ENCODE peak calls at places on chromosomes 4 and X, in four cellular contexts. One of them, this sample, is unnamed.

GRCh38 chr4:67542076-67542475 is 3.2 kb downstream of the CENPC start:
- DNase-seq in SK-N-SH: no peak
- DNase-seq in K562: no peak
- DNase-seq in H1: no peak
- DNase-seq in this sample: no peak

GRCh38 chr4:156792462-156793085 is 179.0 kb downstream of the PDGFC start:
- DNase-seq in SK-N-SH: no peak
- DNase-seq in K562: no peak
- DNase-seq in H1: no peak
- DNase-seq in this sample: no peak

GRCh38 chrX:74535211-74535621 is 79.2 kb downstream of the RLIM start:
- DNase-seq in SK-N-SH: peak
- DNase-seq in K562: peak
- DNase-seq in H1: no peak
- DNase-seq in this sample: peak

GRCh38 chr4:82432596-82432995 is 2.2 kb downstream of the ENOPH1 start:
- DNase-seq in SK-N-SH: no peak
- DNase-seq in H1: no peak
- DNase-seq in K562: no peak
- DNase-seq in this sample: no peak

GRCh38 chr4:1321486-1321885 is 25.5 kb upstream of the UVSSA start:
- DNase-seq in SK-N-SH: no peak
- DNase-seq in K562: no peak
- DNase-seq in H1: no peak
- DNase-seq in this sample: no peak

GRCh38 chr4:165325732-165326512 is 1.5 kb upstream of the MSMO1 start:
- DNase-seq in K562: peak
- DNase-seq in SK-N-SH: no peak
- DNase-seq in H1: no peak
- DNase-seq in this sample: no peak

GRCh38 chrX:94051926-94052325 is 377.9 kb downstream of the FAM133A start:
- DNase-seq in K562: no peak
- DNase-seq in SK-N-SH: no peak
- DNase-seq in H1: peak
- DNase-seq in this sample: no peak

GRCh38 chrX:71181558-71181909 is 36.9 kb downstream of the NLGN3 start:
- DNase-seq in K562: peak
- DNase-seq in SK-N-SH: peak
- DNase-seq in H1: no peak
- DNase-seq in this sample: no peak

GRCh38 chrX:119990409-119990994 is 47.0 kb upstream of the NKAP start:
- DNase-seq in H1: no peak
- DNase-seq in SK-N-SH: no peak
- DNase-seq in K562: no peak
- DNase-seq in this sample: peak

GRCh38 chr4:77893451-77893850 is 30.8 kb downstream of the MRPL1 start:
- DNase-seq in H1: no peak
- DNase-seq in SK-N-SH: no peak
- DNase-seq in K562: no peak
- DNase-seq in this sample: no peak

GRCh38 chr4:165208322-165208652 is 926 bp downstream of the KLHL2 start:
- DNase-seq in SK-N-SH: no peak
- DNase-seq in K562: no peak
- DNase-seq in H1: no peak
- DNase-seq in this sample: no peak

GRCh38 chrX:119692241-119693031 is 532 bp downstream of the SEPTIN6 start:
- DNase-seq in K562: peak
- DNase-seq in SK-N-SH: peak
- DNase-seq in H1: no peak
- DNase-seq in this sample: peak

GRCh38 chr4:156971168-156971601 is 414 bp downstream of the PDGFC start:
- DNase-seq in SK-N-SH: peak
- DNase-seq in K562: no peak
- DNase-seq in H1: no peak
- DNase-seq in this sample: peak

GRCh38 chrX:9416562-9417319 is 48.1 kb upstream of the TBL1X start:
- DNase-seq in H1: no peak
- DNase-seq in K562: no peak
- DNase-seq in SK-N-SH: no peak
- DNase-seq in this sample: no peak

GRCh38 chr4:80026080-80026479 is 46.9 kb downstream of the ANTXR2 start:
- DNase-seq in H1: no peak
- DNase-seq in K562: no peak
- DNase-seq in SK-N-SH: no peak
- DNase-seq in this sample: no peak

GRCh38 chrX:113634565-113634964 is 793.9 kb upstream of the AMOT start:
- DNase-seq in H1: no peak
- DNase-seq in K562: no peak
- DNase-seq in SK-N-SH: no peak
- DNase-seq in this sample: no peak

GRCh38 chr4:21512351-21512750 is 436.2 kb downstream of the KCNIP4 start:
- DNase-seq in SK-N-SH: peak
- DNase-seq in H1: no peak
- DNase-seq in K562: no peak
- DNase-seq in this sample: no peak

GRCh38 chrX:49116076-49116475 is 7.5 kb downstream of the GPKOW start:
- DNase-seq in H1: no peak
- DNase-seq in K562: no peak
- DNase-seq in SK-N-SH: no peak
- DNase-seq in this sample: no peak

GRCh38 chrX:40008841-40009461 is 88.8 kb downstream of the BCOR start:
- DNase-seq in SK-N-SH: peak
- DNase-seq in K562: no peak
- DNase-seq in H1: no peak
- DNase-seq in this sample: peak

GRCh38 chr4:73872331-73873108 is 3.3 kb downstream of the CXCL1 start:
- DNase-seq in SK-N-SH: no peak
- DNase-seq in H1: no peak
- DNase-seq in K562: no peak
- DNase-seq in this sample: no peak

GRCh38 chr4:112933790-112934189 is 115.7 kb upstream of the ANK2 start:
- DNase-seq in SK-N-SH: no peak
- DNase-seq in K562: no peak
- DNase-seq in H1: no peak
- DNase-seq in this sample: no peak

GRCh38 chrX:31036895-31037294 is 34.9 kb downstream of the FTHL17 start:
- DNase-seq in SK-N-SH: peak
- DNase-seq in H1: no peak
- DNase-seq in K562: peak
- DNase-seq in this sample: peak

GRCh38 chrX:149830192-149830873 is 48.6 kb downstream of the MAGEA9 start:
- DNase-seq in K562: no peak
- DNase-seq in H1: no peak
- DNase-seq in SK-N-SH: no peak
- DNase-seq in this sample: peak

GRCh38 chr4:17232575-17233253 is 279.2 kb downstream of the QDPR start:
- DNase-seq in K562: no peak
- DNase-seq in SK-N-SH: peak
- DNase-seq in H1: no peak
- DNase-seq in this sample: no peak

GRCh38 chr4:127622923-127623754 is 9.6 kb upstream of the INTU start:
- DNase-seq in H1: no peak
- DNase-seq in SK-N-SH: peak
- DNase-seq in K562: no peak
- DNase-seq in this sample: peak

GRCh38 chr4:128601992-128602695 is 207.4 kb upstream of the JADE1 start:
- DNase-seq in K562: peak
- DNase-seq in SK-N-SH: no peak
- DNase-seq in H1: no peak
- DNase-seq in this sample: no peak

GRCh38 chr4:72468904-72469502 is 100.0 kb downstream of the ADAMTS3 start:
- DNase-seq in SK-N-SH: no peak
- DNase-seq in K562: no peak
- DNase-seq in H1: no peak
- DNase-seq in this sample: no peak

GRCh38 chrX:12065251-12065650 is 73.0 kb upstream of the FRMPD4 start:
- DNase-seq in SK-N-SH: no peak
- DNase-seq in K562: no peak
- DNase-seq in H1: peak
- DNase-seq in this sample: peak

GRCh38 chr4:111037591-111037990 is 414.7 kb upstream of the PITX2 start:
- DNase-seq in H1: no peak
- DNase-seq in SK-N-SH: no peak
- DNase-seq in K562: no peak
- DNase-seq in this sample: no peak

GRCh38 chr4:5782829-5783476 is 72.0 kb downstream of the EVC start:
- DNase-seq in SK-N-SH: no peak
- DNase-seq in K562: no peak
- DNase-seq in H1: no peak
- DNase-seq in this sample: no peak
- TF ChIP-seq USF2 in SK-N-SH: no peak
- TF ChIP-seq USF2 in K562: no peak
- TF ChIP-seq USF2 in H1: no peak
- TF ChIP-seq USF2 in this sample: no peak

DNA sequence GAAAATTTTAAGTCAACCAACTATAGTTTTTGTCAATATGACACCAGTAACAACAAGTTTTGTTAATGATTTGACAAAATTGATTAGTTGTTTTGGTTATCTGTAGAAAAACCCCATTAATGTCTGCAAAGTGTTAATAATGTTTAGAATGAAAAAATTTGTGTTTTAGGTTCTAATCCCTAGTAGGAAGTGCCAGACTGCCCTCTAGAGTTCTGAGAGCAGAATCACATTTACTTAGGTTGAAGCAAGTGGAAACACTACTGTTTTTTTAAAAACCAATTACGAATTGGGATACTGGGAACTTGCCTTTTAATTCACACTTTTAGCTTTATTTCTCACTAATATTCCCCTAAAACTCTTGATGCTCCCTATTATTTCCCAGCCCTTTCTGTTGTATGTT is 101.1 kb upstream of the CYLC1 start:
- DNase-seq in K562: no peak
- DNase-seq in SK-N-SH: peak
- DNase-seq in H1: no peak
- DNase-seq in this sample: no peak
- TF ChIP-seq TEAD4 in K562: no peak
- TF ChIP-seq TEAD4 in SK-N-SH: no peak
- TF ChIP-seq TEAD4 in H1: no peak
- TF ChIP-seq TEAD4 in this sample: no peak

DNA sequence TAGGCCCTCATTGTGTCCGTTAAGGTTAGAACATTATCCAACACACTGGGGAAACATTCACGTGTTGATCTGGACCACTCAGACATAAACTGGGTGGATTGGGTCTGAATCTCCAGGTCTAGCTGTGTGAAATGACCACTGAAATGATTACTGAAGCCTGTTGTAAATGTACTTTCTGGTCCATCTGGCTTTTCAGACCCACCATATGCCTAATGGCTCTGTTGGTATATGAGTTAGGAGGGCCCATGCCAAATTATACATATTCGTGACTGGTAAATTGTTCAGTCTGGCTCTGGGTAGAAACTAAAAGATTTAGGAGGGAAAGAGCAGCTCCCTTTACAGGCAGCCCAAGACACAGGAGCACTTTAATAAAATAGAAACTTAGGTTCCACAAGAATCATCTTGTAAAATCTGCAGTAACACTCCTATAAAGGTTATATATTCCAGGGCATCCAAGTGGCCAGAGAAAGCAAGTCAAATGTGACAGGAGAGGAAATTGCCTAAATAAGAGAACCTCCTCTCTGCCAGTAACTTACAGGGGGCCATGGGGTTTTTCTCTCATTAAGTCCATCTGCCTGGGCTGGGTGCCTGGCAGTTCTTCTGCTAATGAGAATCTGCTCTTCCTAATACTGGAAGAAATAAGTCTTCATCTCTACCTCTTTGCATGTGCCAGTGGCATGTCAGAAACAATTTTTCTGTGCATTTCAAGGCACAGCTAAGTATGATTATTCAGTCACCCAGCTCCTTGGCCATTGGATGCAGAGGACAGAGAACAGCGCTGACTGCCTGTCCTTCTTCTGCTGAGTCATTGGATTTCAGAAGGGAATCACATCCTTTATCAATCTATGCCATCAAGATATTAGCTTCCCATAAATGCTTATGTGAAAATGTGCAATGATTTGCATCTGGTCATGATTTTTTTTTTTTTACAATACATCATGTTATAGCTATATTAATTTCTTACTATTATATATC is 112.6 kb downstream of the GLRA2 start:
- DNase-seq in K562: no peak
- DNase-seq in SK-N-SH: no peak
- DNase-seq in H1: no peak
- DNase-seq in this sample: no peak
- TF ChIP-seq USF2 in K562: no peak
- TF ChIP-seq USF2 in SK-N-SH: no peak
- TF ChIP-seq USF2 in H1: no peak
- TF ChIP-seq USF2 in this sample: no peak

GRCh38 chr4:93730760-93731159 is 97.8 kb upstream of the ATOH1 start:
- DNase-seq in SK-N-SH: no peak
- DNase-seq in H1: no peak
- DNase-seq in K562: no peak
- DNase-seq in this sample: no peak
- TF ChIP-seq TEAD4 in SK-N-SH: no peak
- TF ChIP-seq TEAD4 in H1: no peak
- TF ChIP-seq TEAD4 in K562: no peak
- TF ChIP-seq TEAD4 in this sample: no peak

GRCh38 chrX:7084841-7085240 is 62.7 kb upstream of the STS start:
- DNase-seq in H1: no peak
- DNase-seq in K562: no peak
- DNase-seq in SK-N-SH: no peak
- DNase-seq in this sample: no peak
- TF ChIP-seq USF2 in H1: no peak
- TF ChIP-seq USF2 in K562: no peak
- TF ChIP-seq USF2 in SK-N-SH: no peak
- TF ChIP-seq USF2 in this sample: no peak

This sample was measured in WTC11.